ENCODE peak calls at places on chromosomes 7 and 10, in five cellular contexts. G is HepG2, X is HCT116, I is H1, A is GM12878. R is an unnamed sample.
A peak's percentile ranks its signal among the peaks of the same experiment; 100 is the strongest.

GRCh38 chr10:97805096-97805879 is 33.5 kb upstream of the SFRP5 start:
- DNase-seq in G (no peak), I (no peak), A (no peak), X (no peak), R (no peak)

GRCh38 chr7:144854839-144855424 is 19.1 kb upstream of the TPK1 start:
- DNase-seq in X (peak; percentile 42), A (no peak), G (peak; percentile 4), I (no peak), R (peak; percentile 22)

GRCh38 chr10:2925631-2926030 is 141.7 kb upstream of the PFKP start:
- DNase-seq in A (no peak), G (no peak), X (no peak), I (no peak), R (no peak)

GRCh38 chr7:102125127-102125561 is 161.5 kb upstream of the SH2B2 start:
- DNase-seq in A (peak; percentile 51), I (peak; percentile 75), G (no peak), X (peak; percentile 79), R (no peak)

GRCh38 chr10:5252177-5253037 is 55.8 kb downstream of the AKR1C4 start:
- DNase-seq in X (no peak), G (peak; percentile 18), A (no peak), I (peak; percentile 56), R (no peak)

GRCh38 chr10:69426376-69426727 is 9.6 kb upstream of the TACR2 start:
- DNase-seq in A (no peak), G (no peak), X (no peak), I (no peak), R (no peak)

GRCh38 chr7:68321076-68321639 is 1277.1 kb upstream of the AUTS2 start:
- DNase-seq in X (no peak), I (no peak), A (no peak), G (no peak), R (no peak)

GRCh38 chr7:75663302-75663907 is 75.3 kb downstream of the HIP1 start:
- DNase-seq in X (no peak), I (no peak), A (no peak), G (no peak), R (peak; percentile 74)

GRCh38 chr10:132101529-132101928 is 35.8 kb downstream of the JAKMIP3 start:
- DNase-seq in G (no peak), I (peak; percentile 50), A (no peak), X (no peak), R (peak; percentile 29)

GRCh38 chr10:77180794-77181193 is 456.8 kb downstream of the KCNMA1 start:
- DNase-seq in A (no peak), I (no peak), X (no peak), G (no peak), R (no peak)

GRCh38 chr10:100519321-100520051 is at the start of gene SEC31B:
- DNase-seq in X (no peak), G (peak; percentile 50), A (no peak), I (peak; percentile 84), R (no peak)

GRCh38 chr10:4280481-4281206 is 495.6 kb upstream of the KLF6 start:
- DNase-seq in A (no peak), I (no peak), G (no peak), X (no peak), R (no peak)

GRCh38 chr10:123149568-123150228 is 1.8 kb downstream of the HMX2 start:
- DNase-seq in G (no peak), A (no peak), X (no peak), I (peak; percentile 74), R (no peak)

GRCh38 chr10:129945941-129946760 is 17.9 kb downstream of the EBF3 start:
- DNase-seq in I (no peak), G (no peak), A (no peak), X (no peak), R (no peak)

GRCh38 chr7:121328508-121329459 is at the start of gene WNT16:
- DNase-seq in X (peak; percentile 74), I (peak; percentile 84), G (no peak), A (no peak), R (peak; percentile 47)

GRCh38 chr10:103850572-103850895 is 4.8 kb downstream of the SH3PXD2A start:
- DNase-seq in I (no peak), X (no peak), G (no peak), A (no peak), R (no peak)

GRCh38 chr10:31770307-31770902 is 158.2 kb downstream of the ARHGAP12 start:
- DNase-seq in A (no peak), G (peak; percentile 10), X (no peak), I (no peak), R (peak; percentile 67)

GRCh38 chr7:118995395-118995794 is 770.9 kb downstream of the ANKRD7 start:
- DNase-seq in X (no peak), G (no peak), I (no peak), A (no peak), R (no peak)

GRCh38 chr7:27802977-27803376 is 63.0 kb downstream of the TAX1BP1 start:
- DNase-seq in I (no peak), G (peak; percentile 12), X (no peak), A (no peak), R (no peak)

GRCh38 chr10:132788180-132788830 is 2.4 kb upstream of the NKX6-2 start:
- DNase-seq in G (no peak), X (no peak), A (no peak), I (no peak), R (no peak)

GRCh38 chr7:140909476-140910161 is 15.1 kb downstream of the BRAF start:
- DNase-seq in I (no peak), A (no peak), X (no peak), G (no peak), R (no peak)

GRCh38 chr7:55591282-55591931 is 19.1 kb upstream of the VOPP1 start:
- DNase-seq in G (no peak), A (no peak), X (no peak), I (no peak), R (peak; percentile 4)

GRCh38 chr7:70504254-70504653 is 627.7 kb upstream of the GALNT17 start:
- DNase-seq in X (no peak), G (no peak), I (no peak), A (no peak), R (no peak)

GRCh38 chr7:44085549-44085948 is 3.2 kb upstream of the POLM start:
- DNase-seq in G (no peak), I (no peak), X (no peak), A (no peak), R (no peak)

GRCh38 chr7:100878013-100878412 is 3.1 kb downstream of the SRRT start:
- DNase-seq in X (no peak), A (no peak), G (no peak), I (no peak), R (no peak)

GRCh38 chr10:111084346-111085255 is 7.8 kb downstream of the ADRA2A start:
- DNase-seq in X (no peak), G (no peak), I (peak; percentile 22), A (no peak), R (no peak)

GRCh38 chr7:38171558-38172403 is 6.3 kb upstream of the STARD3NL start:
- DNase-seq in G (no peak), I (no peak), A (peak; percentile 83), X (no peak), R (no peak)

GRCh38 chr10:105243825-105244224 is 602.7 kb downstream of the SORCS3 start:
- DNase-seq in A (no peak), G (no peak), X (no peak), I (no peak), R (no peak)

GRCh38 chr10:79070611-79071534 is 2.1 kb downstream of the ZMIZ1 start:
- DNase-seq in X (no peak), I (peak; percentile 72), G (peak; percentile 90), A (no peak), R (no peak)

GRCh38 chr10:124223711-124224085 is 130.3 kb upstream of the CHST15 start:
- DNase-seq in X (no peak), G (no peak), A (no peak), I (no peak), R (no peak)

GRCh38 chr7:82690944-82691343 is 247.4 kb upstream of the CACNA2D1 start:
- DNase-seq in X (no peak), A (no peak), I (no peak), G (no peak), R (no peak)

GRCh38 chr10:88731296-88731695 is 25.2 kb downstream of the LIPK start:
- DNase-seq in G (no peak), A (no peak), X (no peak), I (no peak), R (no peak)
- TF ChIP-seq SIN3A in G (no peak), A (no peak), X (no peak), I (no peak), R (no peak)

GRCh38 chr7:137657476-137658193 is 189.1 kb downstream of the DGKI start:
- DNase-seq in A (no peak), I (no peak), X (no peak), G (no peak), R (no peak)

GRCh38 chr7:137658194-137658900 is 188.4 kb downstream of the DGKI start:
- DNase-seq in X (no peak), A (no peak), G (no peak), I (no peak), R (no peak)

GRCh38 chr7:137655804-137656203 is 191.0 kb downstream of the DGKI start:
- DNase-seq in X (no peak), A (no peak), G (no peak), I (no peak), R (no peak)

GRCh38 chr7:137656850-137657232 is 189.9 kb downstream of the DGKI start:
- DNase-seq in A (no peak), X (no peak), G (no peak), I (no peak), R (no peak)

GRCh38 chr7:137656227-137656849 is 190.4 kb downstream of the DGKI start:
- DNase-seq in A (peak; percentile 20), G (peak; percentile 59), X (peak; percentile 49), I (peak; percentile 89), R (peak; percentile 72)
- TF ChIP-seq ZNF274 in A (no peak), G (no peak), X (no peak), I (no peak), R (no peak)

GRCh38 chr7:152435384-152436278 is at the start of gene KMT2C:
- DNase-seq in X (no peak), I (peak; percentile 65), A (no peak), G (no peak), R (peak; percentile 90)
- TF ChIP-seq SIN3A in X (no peak), I (no peak), A (no peak), G (no peak), R (peak; percentile 40)

GRCh38 chr10:26046073-26046684 is 112.2 kb downstream of the MYO3A start:
- DNase-seq in G (no peak), A (no peak), X (no peak), I (no peak), R (no peak)

GRCh38 chr10:26048756-26049155 is 114.7 kb downstream of the MYO3A start:
- DNase-seq in X (no peak), G (no peak), A (no peak), I (no peak), R (no peak)

GRCh38 chr10:26043469-26043868 is 109.4 kb downstream of the MYO3A start:
- DNase-seq in X (no peak), A (no peak), I (no peak), G (no peak), R (no peak)

DNA sequence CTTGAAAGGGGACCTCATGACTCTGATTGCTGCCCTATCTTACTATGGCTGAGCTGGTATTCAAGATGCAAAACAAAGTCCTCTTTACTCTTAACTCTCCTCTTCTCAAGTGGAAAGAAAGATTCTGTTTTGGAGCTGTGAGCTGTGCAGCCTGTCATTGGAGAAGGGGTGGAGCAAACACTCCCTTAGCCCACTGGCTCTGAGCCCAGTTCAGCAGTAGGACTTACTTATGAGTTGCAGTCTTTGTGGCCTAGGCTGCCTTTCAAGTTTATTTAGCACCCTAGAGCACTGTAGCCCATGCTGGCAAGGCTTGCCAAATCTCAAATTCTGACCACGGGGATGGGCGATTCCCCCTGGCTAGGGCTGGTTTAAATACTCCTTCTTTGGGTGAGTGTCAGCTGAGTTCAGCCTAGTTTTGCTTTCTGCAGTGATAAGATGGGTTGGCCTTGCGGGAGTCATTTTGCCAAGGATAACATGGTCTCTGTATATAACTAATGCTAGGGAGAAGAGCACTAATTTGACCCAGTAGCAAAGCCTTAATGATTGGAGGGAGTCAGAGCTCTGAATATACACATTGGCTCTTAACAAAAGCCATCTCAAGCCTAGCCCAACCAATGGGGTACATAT is 110.2 kb downstream of the MYO3A start:
- DNase-seq in A (no peak), X (no peak), G (no peak), I (no peak), R (no peak)
- TF ChIP-seq ZNF274 in A (no peak), X (no peak), G (no peak), I (no peak), R (no peak)

R was measured in K562.